ENCODE peak calls at places on chromosomes 6 and 20, in six cellular contexts. N, L, V, B, R and I are unnamed samples.

GRCh38 chr6:34810936-34811632 is 19.2 kb downstream of the BLTP3A start:
- DNase-seq in R (no peak), V (no peak), N (no peak), B (no peak), L (no peak), I (peak)

GRCh38 chr20:58244517-58245030 is 16.1 kb upstream of the ANKRD60 start:
- DNase-seq in V (no peak), B (no peak), N (no peak), R (no peak), L (no peak), I (no peak)

GRCh38 chr6:113437571-113437970 is 419.6 kb upstream of the MARCKS start:
- DNase-seq in V (no peak), R (no peak), N (no peak), B (no peak), L (no peak), I (no peak)

GRCh38 chr20:48340915-48341314 is 486.9 kb downstream of the PREX1 start:
- DNase-seq in L (no peak), B (no peak), N (no peak), R (no peak), V (no peak), I (no peak)

GRCh38 chr6:17156112-17156921 is 54.5 kb downstream of the STMND1 start:
- DNase-seq in V (peak), L (peak), R (peak), N (peak), B (peak), I (peak)

GRCh38 chr6:167267896-167268528 is 23.1 kb upstream of the UNC93A start:
- DNase-seq in B (no peak), N (no peak), L (no peak), V (no peak), R (no peak), I (peak)

GRCh38 chr20:51768759-51769517 is 748 bp upstream of the ATP9A start:
- DNase-seq in L (no peak), N (no peak), R (no peak), B (peak), V (no peak), I (no peak)

GRCh38 chr20:32672982-32673727 is 586 bp downstream of the C20orf203 start:
- DNase-seq in V (peak), R (no peak), N (no peak), L (peak), B (no peak), I (no peak)

GRCh38 chr6:40247516-40248115 is 313.4 kb upstream of the MOCS1 start:
- DNase-seq in B (no peak), R (no peak), L (no peak), N (no peak), V (no peak), I (no peak)

GRCh38 chr6:132413501-132413805 is 12.2 kb upstream of the MOXD1 start:
- DNase-seq in B (no peak), L (no peak), R (no peak), N (no peak), V (no peak), I (no peak)

GRCh38 chr20:17665756-17666155 is 16.3 kb downstream of the RRBP1 start:
- DNase-seq in V (no peak), R (no peak), L (no peak), B (no peak), N (no peak), I (no peak)

GRCh38 chr20:47809561-47809960 is 24.3 kb upstream of the SULF2 start:
- DNase-seq in N (no peak), R (no peak), V (no peak), B (no peak), L (no peak), I (peak)

GRCh38 chr6:146860583-146860982 is 261.8 kb downstream of the ADGB start:
- DNase-seq in L (no peak), R (no peak), B (no peak), N (no peak), V (no peak), I (no peak)

GRCh38 chr20:187733-188132 is 1.8 kb downstream of the DEFB128 start:
- DNase-seq in L (no peak), V (no peak), B (no peak), N (no peak), R (no peak), I (no peak)

GRCh38 chr6:114945392-114945791 is 602.6 kb upstream of the HS3ST5 start:
- DNase-seq in B (no peak), N (no peak), L (no peak), R (no peak), V (no peak), I (peak)

GRCh38 chr6:1110164-1110563 is 201.7 kb upstream of the FOXQ1 start:
- DNase-seq in B (no peak), N (no peak), R (no peak), L (no peak), V (no peak), I (peak)

GRCh38 chr6:16160794-16161193 is 31.9 kb downstream of the MYLIP start:
- DNase-seq in B (no peak), R (no peak), V (no peak), N (no peak), L (no peak), I (no peak)

GRCh38 chr6:43172127-43173007 is 1.3 kb downstream of the SRF start:
- DNase-seq in L (peak), N (peak), V (no peak), R (peak), B (peak), I (peak)

GRCh38 chr20:41138527-41139226 is 1.3 kb downstream of the PLCG1 start:
- DNase-seq in R (no peak), B (no peak), N (no peak), V (no peak), L (peak), I (peak)

GRCh38 chr6:35077006-35077712 is 64.0 kb downstream of the TCP11 start:
- DNase-seq in N (no peak), V (no peak), B (peak), L (no peak), R (no peak), I (no peak)

GRCh38 chr6:78746457-78746856 is 120.9 kb upstream of the IRAK1BP1 start:
- DNase-seq in V (no peak), N (no peak), R (no peak), L (no peak), B (no peak), I (no peak)

GRCh38 chr6:142697912-142698311 is 247.1 kb downstream of the HIVEP2 start:
- DNase-seq in L (no peak), V (no peak), N (no peak), R (no peak), B (no peak), I (no peak)